ENCODE peak calls at places on chromosomes 2 and 18, in five cellular contexts. G is cardiac muscle cell, J is suprapubic skin, C is A549, B is GM23248. Y is an unnamed sample.

GRCh38 chr2:136765256-136765735 is at the start of gene THSD7B:
- DNase-seq in B (peak; percentile 7), G (no peak), C (no peak), J (no peak), Y (no peak)

GRCh38 chr2:179410552-179411356 is 146.1 kb upstream of the SESTD1 start:
- DNase-seq in G (peak; percentile 79), C (peak; percentile 62), B (peak; percentile 77), J (no peak), Y (peak; percentile 51)

GRCh38 chr18:5057348-5058012 is 139.6 kb downstream of the AKAIN1 start:
- DNase-seq in B (peak; percentile 68), G (peak; percentile 59), C (peak; percentile 50), J (no peak), Y (peak; percentile 72)

GRCh38 chr2:216474925-216475670 is 23.5 kb upstream of the RPL37A start:
- DNase-seq in J (no peak), G (no peak), B (no peak), C (no peak), Y (no peak)

GRCh38 chr2:76378140-76378539 is 667.4 kb upstream of the GCFC2 start:
- DNase-seq in C (no peak), B (no peak), G (no peak), J (no peak), Y (no peak)

GRCh38 chr2:238821391-238821790 is 26.5 kb upstream of the TWIST2 start:
- DNase-seq in B (peak; percentile 78), J (no peak), C (peak; percentile 31), G (peak; percentile 56), Y (no peak)

GRCh38 chr2:949894-950626 is 589 bp upstream of the SNTG2 start:
- DNase-seq in G (no peak), B (peak; percentile 10), C (no peak), J (no peak), Y (no peak)

GRCh38 chr18:36428431-36429029 is 131.0 kb downstream of the FHOD3 start:
- DNase-seq in J (no peak), C (no peak), G (no peak), B (no peak), Y (no peak)

GRCh38 chr2:27408601-27409320 is 630 bp downstream of the PPM1G start:
- DNase-seq in B (peak; percentile 67), J (no peak), G (peak; percentile 11), C (peak; percentile 29), Y (peak; percentile 40)

GRCh38 chr2:42812899-42813479 is 20.6 kb upstream of the HAAO start:
- DNase-seq in B (peak; percentile 53), C (peak; percentile 69), J (no peak), G (peak; percentile 53), Y (no peak)

GRCh38 chr18:65906621-65907034 is 155.8 kb downstream of the CDH7 start:
- DNase-seq in J (no peak), C (no peak), B (no peak), G (no peak), Y (no peak)

GRCh38 chr2:50529600-50530218 is 502.2 kb downstream of the NRXN1 start:
- DNase-seq in B (peak; percentile 57), C (peak; percentile 41), J (no peak), G (peak; percentile 62), Y (no peak)

GRCh38 chr2:23312996-23313606 is 71.9 kb upstream of the KLHL29 start:
- DNase-seq in J (no peak), G (peak; percentile 34), C (peak; percentile 28), B (no peak), Y (no peak)

GRCh38 chr18:66168834-66169233 is 418.0 kb downstream of the CDH7 start:
- DNase-seq in B (no peak), G (no peak), J (no peak), C (no peak), Y (no peak)

GRCh38 chr2:25867389-25868003 is 10.8 kb downstream of the ASXL2 start:
- DNase-seq in B (no peak), G (no peak), C (no peak), J (no peak), Y (no peak)

GRCh38 chr2:72917138-72917874 is at the start of gene EMX1:
- DNase-seq in G (no peak), J (no peak), B (peak; percentile 46), C (peak; percentile 65), Y (peak; percentile 41)

GRCh38 chr2:26942543-26943295 is 27.7 kb upstream of the MAPRE3 start:
- DNase-seq in C (peak; percentile 78), J (peak; percentile 78), B (peak; percentile 64), G (peak; percentile 74), Y (peak; percentile 80)

GRCh38 chr18:48833701-48834394 is 116.9 kb downstream of the SMAD7 start:
- DNase-seq in G (peak; percentile 27), B (no peak), J (peak; percentile 45), C (no peak), Y (no peak)

GRCh38 chr2:167331636-167332232 is 443.5 kb downstream of the XIRP2 start:
- DNase-seq in G (no peak), B (peak; percentile 13), C (peak; percentile 11), J (no peak), Y (no peak)

GRCh38 chr2:88813612-88814011 is 122.1 kb downstream of the RPIA start:
- DNase-seq in J (no peak), B (no peak), G (no peak), C (no peak), Y (no peak)

GRCh38 chr2:46984642-46985476 is 69.3 kb upstream of the MCFD2 start:
- DNase-seq in B (peak; percentile 98), C (peak; percentile 84), J (no peak), G (peak; percentile 92), Y (peak; percentile 67)

GRCh38 chr18:76846217-76846616 is 23.9 kb downstream of the ZNF236 start:
- DNase-seq in J (no peak), B (no peak), G (no peak), C (no peak), Y (no peak)

GRCh38 chr2:43341959-43342757 is 115.8 kb upstream of the ZFP36L2 start:
- DNase-seq in J (no peak), C (no peak), G (no peak), B (no peak), Y (no peak)

GRCh38 chr18:32040936-32041335 is 22.3 kb downstream of the RNF125 start:
- DNase-seq in B (no peak), C (no peak), J (no peak), G (no peak), Y (no peak)

GRCh38 chr2:206069417-206069816 is 16.6 kb downstream of the INO80D start:
- DNase-seq in J (no peak), B (no peak), C (no peak), G (no peak), Y (no peak)

GRCh38 chr2:71789556-71790219 is 336.3 kb downstream of the DYSF start:
- DNase-seq in C (peak; percentile 52), J (peak; percentile 41), B (peak; percentile 73), G (peak; percentile 25), Y (no peak)

GRCh38 chr2:109533823-109534222 is 79.9 kb downstream of the SEPTIN10 start:
- DNase-seq in J (peak; percentile 49), B (no peak), G (no peak), C (no peak), Y (no peak)

GRCh38 chr2:176473177-176473576 is 203.9 kb downstream of the MTX2 start:
- DNase-seq in G (peak; percentile 48), J (no peak), C (no peak), B (peak; percentile 77), Y (peak; percentile 32)
- H3K4me1 ChIP-seq in G (no peaks in the 10 kb centered on the region), J (peaks cover 31% of the 10 kb centered on the region), C (no peaks in the 10 kb centered on the region), B (peaks cover 20% of the 10 kb centered on the region), Y (peaks cover 10% of the 10 kb centered on the region)

GRCh38 chr2:200309296-200309846 is 2.9 kb downstream of the SPATS2L start:
- DNase-seq in C (no peak), B (no peak), J (no peak), G (no peak), Y (no peak)
- H3K4me1 ChIP-seq in C (peaks cover 49% of the 10 kb centered on the region), B (peaks cover 41% of the 10 kb centered on the region), J (peaks cover 42% of the 10 kb centered on the region), G (peaks cover 6% of the 10 kb centered on the region), Y (peaks cover 12% of the 10 kb centered on the region)

DNA sequence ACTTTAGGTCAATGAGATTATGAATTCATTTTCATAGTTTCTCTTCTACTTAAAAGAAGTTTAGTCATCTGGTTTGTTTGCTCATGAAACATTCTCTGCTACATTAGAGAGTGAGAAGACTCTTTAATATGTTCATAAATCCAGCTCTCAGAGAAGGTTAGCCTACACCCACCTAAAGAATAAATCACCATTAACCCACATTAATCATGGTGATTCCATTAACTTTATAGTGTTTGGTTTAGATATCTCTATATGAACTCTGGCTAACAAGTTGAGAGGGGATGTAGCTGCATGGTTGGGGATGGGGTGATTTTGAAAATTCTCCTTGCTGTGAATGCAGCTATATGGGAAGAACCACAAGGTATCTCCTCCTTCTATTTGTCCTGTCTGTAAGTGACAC is 10.7 kb downstream of the TFPI start:
- DNase-seq in C (no peak), J (no peak), G (no peak), B (peak; percentile 24), Y (no peak)
- H3K4me1 ChIP-seq in C (peaks cover 83% of the 10 kb centered on the region), J (peaks cover 21% of the 10 kb centered on the region), G (no peaks in the 10 kb centered on the region), B (peaks cover 73% of the 10 kb centered on the region), Y (no peaks in the 10 kb centered on the region)

DNA sequence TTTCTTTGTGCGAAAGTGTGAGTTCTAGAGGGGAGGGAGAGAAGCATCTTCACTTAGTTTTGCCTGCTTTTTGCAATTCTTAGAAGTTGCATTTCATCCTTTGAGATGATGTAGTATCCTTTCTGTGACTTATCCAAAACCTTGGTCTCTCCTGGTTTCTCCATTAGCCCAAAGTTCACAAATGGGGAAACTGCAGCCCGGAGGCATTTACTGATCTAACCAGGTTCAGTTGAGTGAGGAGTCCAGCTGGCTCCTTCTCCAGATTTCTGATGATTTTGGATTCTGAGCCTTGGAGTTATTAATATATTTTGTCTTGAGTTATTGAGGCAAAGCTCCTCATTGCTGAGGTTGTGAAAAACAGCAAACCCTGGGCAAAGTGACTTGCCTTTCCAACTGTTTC is 1.6 kb downstream of the SLC1A4 start:
- DNase-seq in C (no peak), J (no peak), G (no peak), B (peak; percentile 22), Y (no peak)
- H3K4me1 ChIP-seq in C (peaks cover 27% of the 10 kb centered on the region), J (peaks cover 46% of the 10 kb centered on the region), G (peaks cover 4% of the 10 kb centered on the region), B (peaks cover 16% of the 10 kb centered on the region), Y (peaks cover 36% of the 10 kb centered on the region)

GRCh38 chr2:231795525-231796327 is 9.5 kb downstream of the COPS7B start:
- DNase-seq in G (peak; percentile 73), B (peak; percentile 74), J (no peak), C (peak; percentile 91), Y (peak; percentile 84)
- H3K4me1 ChIP-seq in G (no peaks in the 10 kb centered on the region), B (no peaks in the 10 kb centered on the region), J (no peaks in the 10 kb centered on the region), C (peaks cover 15% of the 10 kb centered on the region), Y (peaks cover 15% of the 10 kb centered on the region)

DNA sequence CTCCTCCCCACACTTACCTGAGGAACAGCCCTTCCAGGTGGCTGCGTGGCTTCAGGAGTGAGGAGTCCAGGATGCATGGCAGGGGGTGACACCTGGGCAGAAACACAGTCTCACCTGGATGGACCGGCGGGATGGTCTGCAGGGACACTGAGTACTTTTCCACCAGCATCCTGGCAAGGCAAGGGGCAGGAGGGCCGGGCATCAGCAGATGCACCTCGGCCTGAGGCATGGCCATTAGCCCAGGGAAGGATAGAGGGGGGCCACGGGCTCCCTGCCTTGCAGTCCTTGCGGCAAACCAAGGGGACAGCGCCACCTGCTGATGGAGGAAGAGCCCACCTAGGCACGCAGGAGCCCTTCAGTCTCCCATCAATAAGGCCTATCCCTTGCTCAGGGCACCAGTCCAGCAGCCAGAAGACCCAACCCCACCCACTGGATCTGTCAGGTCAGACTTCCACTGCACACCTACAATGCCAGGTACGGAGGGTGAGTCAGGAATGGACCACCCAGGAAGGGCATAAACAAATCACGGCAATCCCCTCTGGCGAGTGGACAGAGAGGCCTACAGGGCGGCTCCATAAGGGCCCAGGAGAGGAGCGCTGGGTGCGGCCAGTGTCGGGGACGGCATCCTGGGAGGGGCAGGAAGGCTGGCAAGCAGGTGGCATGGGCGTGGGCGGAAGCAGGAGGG is 26.0 kb downstream of the FAM178B start:
- DNase-seq in J (peak; percentile 92), B (peak; percentile 85), G (peak; percentile 90), C (peak; percentile 82), Y (peak; percentile 94)
- H3K4me1 ChIP-seq in J (peaks cover 18% of the 10 kb centered on the region), B (no peaks in the 10 kb centered on the region), G (no peaks in the 10 kb centered on the region), C (peaks cover 4% of the 10 kb centered on the region), Y (no peaks in the 10 kb centered on the region)

Y was measured in adrenal gland.